ENCODE peak calls at places on chromosomes 16 and 17, in four cellular contexts. E is thoracic aorta, K is lung, L is lower lobe of right lung. T is an unnamed sample.

GRCh38 chr16:69157189-69157588 is 24.7 kb downstream of the UTP4 start:
- DNase-seq in E (no peak), K (no peak), L (no peak), T (no peak)

GRCh38 chr16:2147378-2147777 is 1.0 kb upstream of the RAB26 start:
- DNase-seq in E (no peak), K (no peak), L (peak; percentile 45), T (peak; percentile 51)

GRCh38 chr16:4477966-4478365 is 1.8 kb downstream of the HMOX2 start:
- DNase-seq in E (no peak), K (no peak), L (no peak), T (no peak)

GRCh38 chr16:19196871-19197270 is 28.8 kb downstream of the SYT17 start:
- DNase-seq in E (no peak), K (peak; percentile 45), L (no peak), T (no peak)

GRCh38 chr16:84667600-84668309 is 19.4 kb downstream of the KLHL36 start:
- DNase-seq in E (no peak), K (no peak), L (no peak), T (no peak)

GRCh38 chr17:73311428-73311780 is 397 bp downstream of the CDC42EP4 start:
- DNase-seq in E (no peak), K (no peak), L (peak; percentile 68), T (no peak)

GRCh38 chr16:50303041-50303604 is 36.8 kb downstream of the ADCY7 start:
- DNase-seq in E (no peak), K (no peak), L (no peak), T (no peak)

GRCh38 chr17:21689604-21690003 is 2.7 kb upstream of the KCNJ18 start:
- DNase-seq in E (peak; percentile 38), K (peak; percentile 49), L (no peak), T (peak; percentile 77)

GRCh38 chr17:45719335-45720071 is 64.6 kb upstream of the CRHR1 start:
- DNase-seq in E (no peak), K (no peak), L (no peak), T (no peak)

GRCh38 chr17:76683011-76683755 is 27.6 kb downstream of the MXRA7 start:
- DNase-seq in E (no peak), K (no peak), L (no peak), T (no peak)

GRCh38 chr17:59154335-59154720 is 658 bp downstream of the SKA2 start:
- DNase-seq in E (no peak), K (peak; percentile 44), L (peak; percentile 53), T (no peak)

GRCh38 chr16:68279726-68280125 is 15.4 kb downstream of the SLC7A6 start:
- DNase-seq in E (no peak), K (no peak), L (no peak), T (no peak)

GRCh38 chr16:66619036-66619435 is 14.5 kb downstream of the CMTM3 start:
- DNase-seq in E (no peak), K (no peak), L (no peak), T (no peak)

GRCh38 chr16:67504190-67505021 is 21.1 kb upstream of the AGRP start:
- DNase-seq in E (no peak), K (peak; percentile 51), L (peak; percentile 79), T (no peak)

GRCh38 chr17:61139219-61139618 is 260.4 kb upstream of the TBX2 start:
- DNase-seq in E (no peak), K (no peak), L (no peak), T (no peak)

GRCh38 chr17:63382826-63383225 is 63.3 kb downstream of the CYB561 start:
- DNase-seq in E (no peak), K (no peak), L (no peak), T (no peak)

GRCh38 chr17:83175551-83176271 is 96.3 kb downstream of the METRNL start:
- DNase-seq in E (no peak), K (peak; percentile 26), L (no peak), T (peak; percentile 39)

GRCh38 chr17:34613064-34614019 is 34.0 kb downstream of the TMEM132E start:
- DNase-seq in E (no peak), K (no peak), L (no peak), T (no peak)

DNA sequence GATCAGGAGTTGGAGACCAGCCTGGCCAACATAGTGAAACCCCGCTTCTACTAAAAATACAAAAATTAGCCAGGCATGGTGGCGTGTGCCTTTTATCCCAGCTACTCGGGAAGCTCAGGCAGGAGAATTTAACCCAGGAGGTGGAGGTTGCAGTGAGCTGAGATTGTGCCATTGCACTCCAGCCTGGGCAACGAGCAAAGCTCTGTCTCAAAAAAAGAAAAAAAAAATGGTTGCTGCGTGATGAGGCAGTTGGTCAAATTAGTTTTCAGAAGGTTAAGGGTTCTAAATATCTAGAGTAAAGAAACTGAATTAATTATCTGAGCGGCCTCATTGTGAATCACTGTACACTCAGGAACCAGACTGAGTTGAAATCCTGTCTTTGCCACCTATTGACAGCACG is 3.5 kb upstream of the CD68 start:
- DNase-seq in E (no peak), K (no peak), L (no peak), T (no peak)
- H3K4me1 ChIP-seq in E (peaks cover 48% of the 10 kb centered on the region), K (peaks cover 12% of the 10 kb centered on the region), L (peaks cover 79% of the 10 kb centered on the region), T (peaks cover 20% of the 10 kb centered on the region)

DNA sequence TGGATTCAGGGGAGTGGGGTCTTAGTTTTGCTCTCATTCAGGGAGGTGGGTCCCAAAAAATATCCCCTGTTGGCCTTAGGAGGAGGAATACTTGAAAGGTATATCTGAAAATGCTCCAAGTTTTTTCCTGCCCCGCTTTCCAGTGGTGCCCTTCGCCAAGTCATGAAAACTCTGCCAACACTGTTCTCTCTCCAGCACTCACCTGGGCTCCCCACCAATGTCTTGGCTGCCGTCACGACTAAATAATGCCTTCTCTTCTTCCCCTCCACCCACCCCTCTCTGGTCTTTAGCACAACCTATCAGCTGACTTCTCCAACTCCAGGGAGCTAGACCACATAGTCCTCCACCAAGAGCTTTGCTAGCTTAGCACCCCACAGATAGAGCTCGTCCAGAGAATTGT is 30.6 kb downstream of the ZFHX3 start:
- DNase-seq in E (no peak), K (no peak), L (no peak), T (no peak)
- H3K4me1 ChIP-seq in E (peaks cover 79% of the 10 kb centered on the region), K (peaks cover 19% of the 10 kb centered on the region), L (peaks cover 37% of the 10 kb centered on the region), T (peaks cover 34% of the 10 kb centered on the region)

GRCh38 chr17:65176646-65177409 is 39.7 kb downstream of the RGS9 start:
- DNase-seq in E (no peak), K (no peak), L (no peak), T (no peak)
- H3K4me1 ChIP-seq in E (no peaks in the 10 kb centered on the region), K (peaks cover 4% of the 10 kb centered on the region), L (peaks cover 10% of the 10 kb centered on the region), T (peaks cover 8% of the 10 kb centered on the region)

DNA sequence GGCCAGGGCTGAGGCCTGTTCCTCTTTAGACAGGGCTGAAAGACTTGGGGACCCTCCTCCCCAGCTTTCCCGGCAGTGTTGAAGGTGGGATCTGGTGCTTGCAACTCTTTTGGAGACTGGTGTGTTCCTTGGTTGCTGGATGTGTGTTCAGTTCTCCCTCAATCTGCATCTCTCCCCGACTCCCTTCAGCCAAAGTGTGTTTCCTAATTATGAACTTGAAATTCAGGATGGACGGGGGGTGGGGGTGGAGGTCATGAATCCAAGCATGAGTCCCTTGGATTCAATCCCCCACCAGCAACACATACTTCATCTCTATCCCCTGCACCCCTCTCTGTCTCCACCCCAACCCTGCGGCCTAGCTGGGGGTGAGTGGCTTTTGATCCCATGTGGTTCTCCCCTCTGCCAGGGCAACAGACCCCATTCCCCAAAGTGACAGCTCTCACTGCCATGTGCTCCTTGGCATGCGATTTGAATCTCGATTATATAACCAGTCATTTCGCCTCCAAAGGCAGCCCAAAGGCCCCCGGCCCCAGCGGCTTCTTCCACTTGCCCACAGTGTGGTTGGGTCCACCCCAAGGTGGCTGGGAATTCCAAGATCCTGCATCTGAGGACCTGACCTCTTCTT is 1.3 kb downstream of the ARHGAP23 start:
- DNase-seq in E (no peak), K (no peak), L (no peak), T (no peak)
- H3K4me1 ChIP-seq in E (peaks cover 52% of the 10 kb centered on the region), K (peaks cover 17% of the 10 kb centered on the region), L (peaks cover 43% of the 10 kb centered on the region), T (peaks cover 4% of the 10 kb centered on the region)

T was measured in RWPE2.